ENCODE peak calls at places on chromosome 17, in five cellular contexts. One of them, this sample, is unnamed.
A peak's percentile ranks its signal among the peaks of the same experiment; 100 is the strongest.

GRCh38 chr17:82871776-82872561 is 32.1 kb upstream of the ZNF750 start:
- DNase-seq in G401: no peak
- DNase-seq in stimulated activated CD8-positive, alpha-beta memory T cell treated with anti-CD3 and anti-CD28 coated beads, Interleukin-4, amount 100 ng/mL, for 1 hour: no peak
- DNase-seq in T1000: no peak
- DNase-seq in NCI-H1048: no peak
- DNase-seq in this sample: no peak

GRCh38 chr17:65202833-65203571 is 65.8 kb downstream of the RGS9 start:
- DNase-seq in G401: no peak
- DNase-seq in stimulated activated CD8-positive, alpha-beta memory T cell treated with anti-CD3 and anti-CD28 coated beads, Interleukin-4, amount 100 ng/mL, for 1 hour: no peak
- DNase-seq in T1000: no peak
- DNase-seq in NCI-H1048: no peak
- DNase-seq in this sample: no peak

GRCh38 chr17:2595736-2596135 is 2.3 kb downstream of the PAFAH1B1 start:
- DNase-seq in G401: no peak
- DNase-seq in stimulated activated CD8-positive, alpha-beta memory T cell treated with anti-CD3 and anti-CD28 coated beads, Interleukin-4, amount 100 ng/mL, for 1 hour: no peak
- DNase-seq in T1000: no peak
- DNase-seq in NCI-H1048: no peak
- DNase-seq in this sample: no peak

GRCh38 chr17:39069114-39069756 is 82.2 kb downstream of the PLXDC1 start:
- DNase-seq in G401: peak; percentile 66
- DNase-seq in stimulated activated CD8-positive, alpha-beta memory T cell treated with anti-CD3 and anti-CD28 coated beads, Interleukin-4, amount 100 ng/mL, for 1 hour: no peak
- DNase-seq in T1000: no peak
- DNase-seq in NCI-H1048: no peak
- DNase-seq in this sample: no peak

GRCh38 chr17:50052822-50053653 is 2.9 kb upstream of the ITGA3 start:
- DNase-seq in G401: no peak
- DNase-seq in stimulated activated CD8-positive, alpha-beta memory T cell treated with anti-CD3 and anti-CD28 coated beads, Interleukin-4, amount 100 ng/mL, for 1 hour: no peak
- DNase-seq in T1000: no peak
- DNase-seq in NCI-H1048: no peak
- DNase-seq in this sample: no peak

GRCh38 chr17:28466521-28467048 is 6.9 kb upstream of the SLC13A2 start:
- DNase-seq in G401: no peak
- DNase-seq in stimulated activated CD8-positive, alpha-beta memory T cell treated with anti-CD3 and anti-CD28 coated beads, Interleukin-4, amount 100 ng/mL, for 1 hour: no peak
- DNase-seq in T1000: no peak
- DNase-seq in NCI-H1048: no peak
- DNase-seq in this sample: no peak

GRCh38 chr17:74354123-74354522 is 7.5 kb downstream of the BTBD17 start:
- DNase-seq in G401: no peak
- DNase-seq in stimulated activated CD8-positive, alpha-beta memory T cell treated with anti-CD3 and anti-CD28 coated beads, Interleukin-4, amount 100 ng/mL, for 1 hour: no peak
- DNase-seq in T1000: no peak
- DNase-seq in NCI-H1048: no peak
- DNase-seq in this sample: no peak

GRCh38 chr17:67121317-67121887 is 77.0 kb downstream of the CACNG1 start:
- DNase-seq in G401: peak; percentile 79
- DNase-seq in stimulated activated CD8-positive, alpha-beta memory T cell treated with anti-CD3 and anti-CD28 coated beads, Interleukin-4, amount 100 ng/mL, for 1 hour: no peak
- DNase-seq in T1000: no peak
- DNase-seq in NCI-H1048: no peak
- DNase-seq in this sample: no peak

GRCh38 chr17:12731839-12732238 is 57.5 kb upstream of the ARHGAP44 start:
- DNase-seq in G401: no peak
- DNase-seq in stimulated activated CD8-positive, alpha-beta memory T cell treated with anti-CD3 and anti-CD28 coated beads, Interleukin-4, amount 100 ng/mL, for 1 hour: no peak
- DNase-seq in T1000: no peak
- DNase-seq in NCI-H1048: no peak
- DNase-seq in this sample: no peak

GRCh38 chr17:44924107-44924544 is 8.8 kb upstream of the GFAP start:
- DNase-seq in G401: no peak
- DNase-seq in stimulated activated CD8-positive, alpha-beta memory T cell treated with anti-CD3 and anti-CD28 coated beads, Interleukin-4, amount 100 ng/mL, for 1 hour: no peak
- DNase-seq in T1000: no peak
- DNase-seq in NCI-H1048: no peak
- DNase-seq in this sample: no peak

GRCh38 chr17:82720204-82720603 is 3.7 kb downstream of the FN3KRP start:
- DNase-seq in G401: no peak
- DNase-seq in stimulated activated CD8-positive, alpha-beta memory T cell treated with anti-CD3 and anti-CD28 coated beads, Interleukin-4, amount 100 ng/mL, for 1 hour: no peak
- DNase-seq in T1000: no peak
- DNase-seq in NCI-H1048: no peak
- DNase-seq in this sample: no peak

GRCh38 chr17:1870592-1870991 is 40.8 kb downstream of the RPA1 start:
- DNase-seq in G401: no peak
- DNase-seq in stimulated activated CD8-positive, alpha-beta memory T cell treated with anti-CD3 and anti-CD28 coated beads, Interleukin-4, amount 100 ng/mL, for 1 hour: no peak
- DNase-seq in T1000: no peak
- DNase-seq in NCI-H1048: no peak
- DNase-seq in this sample: no peak

GRCh38 chr17:40023590-40024292 is 8.5 kb downstream of the CSF3 start:
- DNase-seq in G401: no peak
- DNase-seq in stimulated activated CD8-positive, alpha-beta memory T cell treated with anti-CD3 and anti-CD28 coated beads, Interleukin-4, amount 100 ng/mL, for 1 hour: no peak
- DNase-seq in T1000: peak; percentile 44
- DNase-seq in NCI-H1048: no peak
- DNase-seq in this sample: no peak

GRCh38 chr17:17414316-17414937 is 62.4 kb upstream of the MED9 start:
- DNase-seq in G401: peak; percentile 52
- DNase-seq in stimulated activated CD8-positive, alpha-beta memory T cell treated with anti-CD3 and anti-CD28 coated beads, Interleukin-4, amount 100 ng/mL, for 1 hour: no peak
- DNase-seq in T1000: no peak
- DNase-seq in NCI-H1048: no peak
- DNase-seq in this sample: no peak

GRCh38 chr17:75468779-75469373 is 12.4 kb downstream of the TMEM94 start:
- DNase-seq in G401: no peak
- DNase-seq in stimulated activated CD8-positive, alpha-beta memory T cell treated with anti-CD3 and anti-CD28 coated beads, Interleukin-4, amount 100 ng/mL, for 1 hour: no peak
- DNase-seq in T1000: no peak
- DNase-seq in NCI-H1048: no peak
- DNase-seq in this sample: no peak

GRCh38 chr17:72426321-72426720 is 305.5 kb downstream of the SOX9 start:
- DNase-seq in G401: no peak
- DNase-seq in stimulated activated CD8-positive, alpha-beta memory T cell treated with anti-CD3 and anti-CD28 coated beads, Interleukin-4, amount 100 ng/mL, for 1 hour: no peak
- DNase-seq in T1000: no peak
- DNase-seq in NCI-H1048: no peak
- DNase-seq in this sample: no peak

GRCh38 chr17:61389670-61390478 is 9.8 kb upstream of the TBX2 start:
- DNase-seq in G401: no peak
- DNase-seq in stimulated activated CD8-positive, alpha-beta memory T cell treated with anti-CD3 and anti-CD28 coated beads, Interleukin-4, amount 100 ng/mL, for 1 hour: no peak
- DNase-seq in T1000: no peak
- DNase-seq in NCI-H1048: no peak
- DNase-seq in this sample: no peak

This sample was measured in SK-N-MC.